ENCODE peak calls at places on chromosomes 6 and 20, in six cellular contexts. O, W, Z, Q, Y and F are unnamed samples.

GRCh38 chr6:16257999-16258708 is 19.8 kb downstream of the GMPR start:
- DNase-seq in O (no peak), W (no peak), Z (no peak), Q (no peak), Y (no peak), F (no peak)

GRCh38 chr6:49935387-49935786 is 28.6 kb downstream of the DEFB114 start:
- DNase-seq in O (no peak), W (no peak), Z (no peak), Q (no peak), Y (no peak), F (no peak)

GRCh38 chr6:54846243-54846856 is at the start of gene FAM83B:
- DNase-seq in O (peak; percentile 17), W (no peak), Z (peak; percentile 15), Q (peak; percentile 86), Y (no peak), F (peak; percentile 14)

GRCh38 chr6:55276745-55277627 is 50.3 kb upstream of the GFRAL start:
- DNase-seq in O (no peak), W (no peak), Z (peak; percentile 52), Q (peak; percentile 78), Y (no peak), F (no peak)

GRCh38 chr6:25675172-25675571 is 23.2 kb downstream of the SCGN start:
- DNase-seq in O (no peak), W (no peak), Z (no peak), Q (no peak), Y (no peak), F (no peak)

GRCh38 chr20:57950764-57951163 is 240.9 kb upstream of the PMEPA1 start:
- DNase-seq in O (no peak), W (no peak), Z (no peak), Q (no peak), Y (no peak), F (no peak)

GRCh38 chr6:30790734-30791383 is 46.5 kb upstream of the IER3 start:
- DNase-seq in O (no peak), W (no peak), Z (no peak), Q (no peak), Y (no peak), F (no peak)

GRCh38 chr6:7042654-7043545 is 64.9 kb upstream of the RREB1 start:
- DNase-seq in O (no peak), W (no peak), Z (no peak), Q (peak; percentile 71), Y (no peak), F (no peak)

GRCh38 chr6:117495873-117496272 is 13.4 kb downstream of the DCBLD1 start:
- DNase-seq in O (no peak), W (no peak), Z (peak; percentile 64), Q (no peak), Y (no peak), F (no peak)

GRCh38 chr20:31260326-31260932 is 3.0 kb downstream of the DEFB115 start:
- DNase-seq in O (no peak), W (no peak), Z (no peak), Q (peak; percentile 44), Y (no peak), F (no peak)

GRCh38 chr6:30970946-30971345 is 12.6 kb upstream of the MUC21 start:
- DNase-seq in O (no peak), W (no peak), Z (no peak), Q (no peak), Y (no peak), F (no peak)

GRCh38 chr20:13174402-13174801 is 46.7 kb upstream of the ISM1 start:
- DNase-seq in O (no peak), W (no peak), Z (no peak), Q (no peak), Y (no peak), F (no peak)

GRCh38 chr20:3106658-3107463 is 22.3 kb upstream of the AVP start:
- DNase-seq in O (no peak), W (no peak), Z (no peak), Q (no peak), Y (no peak), F (no peak)

GRCh38 chr20:62496525-62497218 is 20.9 kb upstream of the GATA5 start:
- DNase-seq in O (no peak), W (peak; percentile 8), Z (no peak), Q (no peak), Y (no peak), F (peak; percentile 49)

GRCh38 chr20:32547753-32548034 is 37.4 kb downstream of the NOL4L start:
- DNase-seq in O (no peak), W (no peak), Z (no peak), Q (no peak), Y (no peak), F (no peak)

GRCh38 chr6:99341862-99342455 is 7.5 kb downstream of the FAXC start:
- DNase-seq in O (no peak), W (no peak), Z (no peak), Q (no peak), Y (no peak), F (no peak)

GRCh38 chr6:36989264-36989663 is 3.3 kb upstream of the MTCH1 start:
- DNase-seq in O (no peak), W (no peak), Z (no peak), Q (no peak), Y (no peak), F (no peak)

GRCh38 chr6:40715501-40716403 is 128.6 kb upstream of the LRFN2 start:
- DNase-seq in O (no peak), W (no peak), Z (no peak), Q (no peak), Y (no peak), F (no peak)

GRCh38 chr20:45545754-45546453 is 1.3 kb downstream of the EPPIN start:
- DNase-seq in O (no peak), W (no peak), Z (peak; percentile 22), Q (peak; percentile 40), Y (no peak), F (no peak)

GRCh38 chr20:56624786-56625681 is 4.1 kb upstream of the TFAP2C start:
- DNase-seq in O (no peak), W (no peak), Z (no peak), Q (no peak), Y (no peak), F (no peak)

GRCh38 chr6:136181191-136181833 is 68.8 kb downstream of the MTFR2 start:
- DNase-seq in O (no peak), W (no peak), Z (no peak), Q (no peak), Y (no peak), F (no peak)

GRCh38 chr20:58352454-58352853 is 36.6 kb upstream of the VAPB start:
- DNase-seq in O (no peak), W (no peak), Z (no peak), Q (no peak), Y (no peak), F (no peak)

GRCh38 chr6:38973178-38974057 is 75.2 kb upstream of the GLP1R start:
- DNase-seq in O (no peak), W (no peak), Z (peak; percentile 47), Q (peak; percentile 75), Y (peak; percentile 24), F (no peak)

GRCh38 chr20:19757973-19758887 is at the start of gene RIN2:
- DNase-seq in O (peak; percentile 88), W (no peak), Z (peak; percentile 85), Q (peak; percentile 98), Y (peak; percentile 31), F (peak; percentile 93)

GRCh38 chr6:133551847-133552331 is 310.7 kb downstream of the EYA4 start:
- DNase-seq in O (peak; percentile 55), W (no peak), Z (peak; percentile 95), Q (peak; percentile 57), Y (no peak), F (no peak)

GRCh38 chr20:31712564-31713311 is 9.9 kb downstream of the BCL2L1 start:
- DNase-seq in O (peak; percentile 87), W (no peak), Z (peak; percentile 92), Q (peak; percentile 75), Y (no peak), F (peak; percentile 44)

GRCh38 chr6:165777680-165778079 is 114.6 kb upstream of the PDE10A start:
- DNase-seq in O (no peak), W (no peak), Z (no peak), Q (no peak), Y (no peak), F (no peak)

GRCh38 chr6:27332692-27333641 is 20.9 kb upstream of the POM121L2 start:
- DNase-seq in O (no peak), W (peak; percentile 42), Z (peak; percentile 78), Q (peak; percentile 71), Y (no peak), F (peak; percentile 22)

GRCh38 chr20:51529758-51530157 is 12.8 kb downstream of the NFATC2 start:
- DNase-seq in O (no peak), W (no peak), Z (peak; percentile 21), Q (no peak), Y (peak; percentile 36), F (no peak)

GRCh38 chr6:6875818-6876470 is 231.8 kb upstream of the RREB1 start:
- DNase-seq in O (no peak), W (no peak), Z (peak; percentile 88), Q (peak; percentile 68), Y (no peak), F (no peak)

GRCh38 chr6:142786476-142786875 is 158.5 kb downstream of the HIVEP2 start:
- DNase-seq in O (no peak), W (no peak), Z (peak; percentile 28), Q (no peak), Y (no peak), F (no peak)

GRCh38 chr20:3716195-3716834 is 3.9 kb upstream of the SIGLEC1 start:
- DNase-seq in O (no peak), W (no peak), Z (peak; percentile 55), Q (peak; percentile 73), Y (peak; percentile 11), F (peak; percentile 32)

GRCh38 chr6:107616776-107617175 is 126.9 kb downstream of the SOBP start:
- DNase-seq in O (no peak), W (no peak), Z (no peak), Q (no peak), Y (no peak), F (no peak)

GRCh38 chr20:16419138-16419715 is 154.0 kb downstream of the KIF16B start:
- DNase-seq in O (no peak), W (no peak), Z (no peak), Q (no peak), Y (no peak), F (no peak)

GRCh38 chr20:309306-309840 is 12.0 kb downstream of the ZCCHC3 start:
- DNase-seq in O (no peak), W (no peak), Z (peak; percentile 55), Q (peak; percentile 45), Y (no peak), F (no peak)

GRCh38 chr6:162178266-162178665 is 549.3 kb downstream of the PRKN start:
- DNase-seq in O (no peak), W (no peak), Z (no peak), Q (no peak), Y (no peak), F (no peak)

GRCh38 chr20:51563597-51564332 is 21.2 kb upstream of the NFATC2 start:
- DNase-seq in O (peak; percentile 57), W (no peak), Z (peak; percentile 81), Q (peak; percentile 87), Y (no peak), F (no peak)